ENCODE peak calls at places on chromosomes 3 and 15, in eight cellular contexts. L is HepG2, H is thyroid gland, G is vagina, U is astrocyte of the cerebellum, V is activated B cell treated with CpG ODN at 0.5 μM for 24 hours, Y is lower leg skin, X is suprapubic skin. B is an unnamed sample.

GRCh38 chr3:189353988-189354735 is 182.4 kb downstream of the TPRG1 start:
- DNase-seq in G (no peak), L (no peak), Y (no peak), U (no peak), V (no peak), X (no peak), H (no peak), B (no peak)

GRCh38 chr15:69340243-69340991 is 41.7 kb downstream of the PAQR5 start:
- DNase-seq in H (no peak), L (no peak), X (no peak), U (no peak), V (no peak), Y (peak; percentile 57), G (no peak), B (no peak)

GRCh38 chr3:174253940-174254339 is 605.2 kb upstream of the NAALADL2 start:
- DNase-seq in V (no peak), G (no peak), U (no peak), Y (no peak), L (no peak), X (no peak), H (no peak), B (no peak)

GRCh38 chr15:85010114-85010471 is 28.4 kb downstream of the PDE8A start:
- DNase-seq in H (no peak), G (no peak), V (no peak), Y (no peak), X (no peak), L (no peak), U (no peak), B (no peak)

GRCh38 chr3:150062492-150062891 is 91.8 kb upstream of the PFN2 start:
- DNase-seq in G (peak; percentile 84), V (no peak), H (no peak), L (no peak), X (no peak), Y (no peak), U (peak; percentile 53), B (no peak)

GRCh38 chr15:89665449-89666146 is 10.3 kb upstream of the KIF7 start:
- DNase-seq in L (no peak), U (no peak), Y (peak; percentile 91), X (no peak), G (peak; percentile 64), V (no peak), H (peak; percentile 50), B (no peak)

GRCh38 chr3:116056280-116056679 is 389.0 kb downstream of the LSAMP start:
- DNase-seq in Y (no peak), G (no peak), U (no peak), V (no peak), L (no peak), H (no peak), X (no peak), B (no peak)

GRCh38 chr3:79250746-79251145 is 517.1 kb downstream of the ROBO1 start:
- DNase-seq in Y (no peak), V (no peak), H (peak; percentile 1), L (no peak), X (no peak), G (no peak), U (no peak), B (no peak)

GRCh38 chr15:74196175-74196574 is 6.4 kb downstream of the STRA6 start:
- DNase-seq in Y (no peak), L (peak; percentile 43), H (peak; percentile 19), X (no peak), V (no peak), U (peak; percentile 71), G (no peak), B (no peak)

GRCh38 chr3:152524198-152525140 is 255.7 kb downstream of the MBNL1 start:
- DNase-seq in Y (no peak), H (peak; percentile 21), X (no peak), G (no peak), V (no peak), U (peak; percentile 41), L (peak; percentile 33), B (no peak)

GRCh38 chr3:142444343-142444742 is 3.5 kb downstream of the XRN1 start:
- DNase-seq in U (no peak), X (no peak), H (no peak), V (no peak), G (no peak), L (no peak), Y (no peak), B (no peak)

DNA sequence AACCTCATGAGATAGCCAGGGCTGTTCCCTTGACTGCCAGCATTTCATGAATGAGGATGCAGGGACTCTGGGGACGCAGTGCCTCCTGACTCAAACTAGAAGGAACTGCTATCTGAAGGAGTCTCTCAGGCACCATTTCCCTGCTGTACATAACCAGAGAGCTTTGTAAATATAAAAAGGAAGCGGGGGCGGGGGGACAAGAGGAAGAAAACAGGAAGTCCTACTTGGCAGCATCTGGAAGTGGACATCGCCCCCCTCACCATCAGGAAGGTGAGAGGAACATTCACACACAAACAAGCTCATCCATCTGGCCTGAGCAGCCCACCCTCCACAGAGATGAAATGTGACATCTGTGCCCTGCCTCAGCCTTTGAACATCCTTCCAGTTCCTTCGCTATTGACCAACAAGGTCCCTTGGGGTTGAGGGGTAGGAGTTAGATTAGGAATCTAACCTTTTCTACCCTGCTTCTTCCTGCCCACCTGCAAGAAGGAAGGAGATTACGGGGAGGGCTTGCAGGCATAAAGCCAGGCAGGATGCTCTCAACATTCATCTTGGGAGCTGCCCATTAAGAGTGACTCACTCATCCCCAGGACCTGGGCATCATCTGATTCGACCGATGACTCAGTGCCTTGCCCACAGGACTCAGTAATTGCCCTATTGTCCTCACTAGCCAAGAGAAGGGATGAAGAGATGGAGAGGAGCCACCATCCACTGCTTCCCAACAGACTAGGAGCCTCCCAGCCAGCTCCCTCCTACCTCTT is 31.9 kb downstream of the SH3BP5 start:
- DNase-seq in U (no peak), G (no peak), X (no peak), V (no peak), L (no peak), H (no peak), Y (peak; percentile 89), B (no peak)
- TF ChIP-seq CTCF in U (no peak), G (no peak), X (no peak), V (no peak), L (no peak), H (no peak), Y (no peak), B (no peak)

GRCh38 chr3:187983484-187984124 is 170.4 kb upstream of the LPP start:
- DNase-seq in G (no peak), Y (no peak), U (no peak), H (no peak), X (no peak), L (peak; percentile 93), V (no peak), B (no peak)

GRCh38 chr3:187985636-187986035 is 168.3 kb upstream of the LPP start:
- DNase-seq in L (no peak), U (no peak), H (no peak), G (no peak), X (no peak), Y (no peak), V (no peak), B (no peak)

GRCh38 chr3:187987919-187988318 is 166.0 kb upstream of the LPP start:
- DNase-seq in L (no peak), V (no peak), G (no peak), U (no peak), Y (no peak), X (no peak), H (no peak), B (no peak)

GRCh38 chr3:187987162-187987561 is 166.8 kb upstream of the LPP start:
- DNase-seq in Y (no peak), U (no peak), V (no peak), G (no peak), L (no peak), X (no peak), H (no peak), B (no peak)

GRCh38 chr3:187986514-187986934 is 167.4 kb upstream of the LPP start:
- DNase-seq in U (no peak), X (no peak), H (peak; percentile 60), L (no peak), G (no peak), V (no peak), Y (no peak), B (no peak)
- TF ChIP-seq CTCF in U (no peak), X (no peak), H (no peak), L (no peak), G (no peak), V (no peak), Y (no peak), B (no peak)

GRCh38 chr3:187618732-187619131 is 51.5 kb downstream of the SST start:
- DNase-seq in G (no peak), H (no peak), L (no peak), V (no peak), X (no peak), U (no peak), Y (no peak), B (no peak)

GRCh38 chr3:187615630-187616029 is 54.6 kb downstream of the SST start:
- DNase-seq in Y (no peak), G (no peak), H (no peak), X (no peak), U (no peak), V (no peak), L (no peak), B (no peak)

GRCh38 chr3:187613557-187613956 is 56.6 kb downstream of the SST start:
- DNase-seq in Y (no peak), V (no peak), G (no peak), L (no peak), X (no peak), U (no peak), H (no peak), B (no peak)

GRCh38 chr3:187619461-187619860 is 50.7 kb downstream of the SST start:
- DNase-seq in X (no peak), L (no peak), Y (no peak), G (no peak), V (no peak), U (no peak), H (no peak), B (no peak)

GRCh38 chr3:187616307-187616939 is 53.8 kb downstream of the SST start:
- DNase-seq in X (no peak), Y (no peak), H (peak; percentile 58), U (peak; percentile 19), V (no peak), G (no peak), L (peak; percentile 35), B (no peak)
- TF ChIP-seq CTCF in X (peak; percentile 44), Y (no peak), H (peak; percentile 52), U (peak; percentile 66), V (peak; percentile 26), G (no peak), L (peak; percentile 74), B (peak; percentile 79)

GRCh38 chr3:45508659-45509037 is 85.9 kb upstream of the LIMD1 start:
- DNase-seq in Y (no peak), X (no peak), G (no peak), L (no peak), U (no peak), H (no peak), V (no peak), B (no peak)

GRCh38 chr3:45509768-45510129 is 84.8 kb upstream of the LIMD1 start:
- DNase-seq in V (no peak), G (no peak), H (no peak), Y (no peak), L (no peak), U (no peak), X (no peak), B (no peak)

GRCh38 chr3:45513041-45513440 is 81.5 kb upstream of the LIMD1 start:
- DNase-seq in X (no peak), V (no peak), G (no peak), U (no peak), Y (no peak), H (no peak), L (no peak), B (no peak)

GRCh38 chr3:45509038-45509767 is 85.3 kb upstream of the LIMD1 start:
- DNase-seq in G (no peak), V (no peak), L (no peak), Y (no peak), X (no peak), U (peak; percentile 99), H (no peak), B (no peak)

GRCh38 chr3:45510519-45510918 is 84.0 kb upstream of the LIMD1 start:
- DNase-seq in V (no peak), G (no peak), L (no peak), U (no peak), Y (no peak), X (no peak), H (no peak), B (no peak)
- TF ChIP-seq CTCF in V (no peak), G (no peak), L (no peak), U (no peak), Y (no peak), X (no peak), H (no peak), B (no peak)